ENCODE peak calls at places on chromosome 12, in ten cellular contexts. I, B, Z, Y, J, M, K, X, N and G are unnamed samples. For H3K4me1, the result is how much of the 10 kb centered on the place peaks cover.

GRCh38 chr12:132414634-132415340 is 75.2 kb upstream of the FBRSL1 start:
- DNase-seq in I (peak), B (peak), Z (peak), Y (peak), J (no peak), M (peak), K (peak), X (no peak), N (peak), G (peak)

GRCh38 chr12:50033317-50033679 is 8.0 kb upstream of the RACGAP1 start:
- DNase-seq in I (no peak), B (peak), Z (no peak), Y (no peak), J (no peak), M (no peak), K (peak), X (peak), N (no peak), G (no peak)

GRCh38 chr12:132489602-132490239 is at the start of gene FBRSL1:
- DNase-seq in I (peak), B (peak), Z (peak), Y (peak), J (peak), M (peak), K (peak), X (peak), N (peak), G (peak)

GRCh38 chr12:99020871-99021270 is 375.8 kb downstream of the APAF1 start:
- DNase-seq in I (no peak), B (no peak), Z (no peak), Y (no peak), J (no peak), M (no peak), K (no peak), X (no peak), N (no peak), G (no peak)

GRCh38 chr12:52975820-52976573 is 27.1 kb downstream of the KRT18 start:
- DNase-seq in I (no peak), B (no peak), Z (peak), Y (no peak), J (no peak), M (peak), K (peak), X (no peak), N (no peak), G (peak)

GRCh38 chr12:122203301-122203967 is at the start of gene B3GNT4:
- DNase-seq in I (peak), B (peak), Z (peak), Y (peak), J (peak), M (peak), K (peak), X (no peak), N (peak), G (peak)

GRCh38 chr12:85283560-85283959 is 3.5 kb downstream of the ALX1 start:
- DNase-seq in I (no peak), B (no peak), Z (no peak), Y (no peak), J (no peak), M (no peak), K (no peak), X (no peak), N (no peak), G (no peak)

GRCh38 chr12:47413806-47414205 is 292.0 kb downstream of the RPAP3 start:
- DNase-seq in I (no peak), B (no peak), Z (peak), Y (peak), J (no peak), M (no peak), K (no peak), X (no peak), N (no peak), G (no peak)

GRCh38 chr12:93273834-93274705 is 103.7 kb upstream of the NUDT4 start:
- DNase-seq in I (no peak), B (no peak), Z (no peak), Y (no peak), J (no peak), M (no peak), K (no peak), X (no peak), N (no peak), G (no peak)

GRCh38 chr12:16449459-16449858 is 102.0 kb downstream of the MGST1 start:
- DNase-seq in I (no peak), B (no peak), Z (no peak), Y (no peak), J (no peak), M (no peak), K (no peak), X (no peak), N (no peak), G (peak)

GRCh38 chr12:12123209-12123608 is 52.5 kb downstream of the BCL2L14 start:
- DNase-seq in I (no peak), B (peak), Z (no peak), Y (no peak), J (no peak), M (no peak), K (no peak), X (no peak), N (no peak), G (no peak)

GRCh38 chr12:3220382-3221321 is 143.5 kb downstream of the TSPAN9 start:
- DNase-seq in I (peak), B (no peak), Z (no peak), Y (no peak), J (no peak), M (no peak), K (no peak), X (no peak), N (no peak), G (no peak)

GRCh38 chr12:21776242-21776641 is 1.7 kb upstream of the KCNJ8 start:
- DNase-seq in I (no peak), B (no peak), Z (no peak), Y (no peak), J (no peak), M (no peak), K (no peak), X (no peak), N (no peak), G (peak)

GRCh38 chr12:14961466-14962155 is at the start of gene ARHGDIB:
- DNase-seq in I (no peak), B (peak), Z (no peak), Y (no peak), J (no peak), M (no peak), K (peak), X (peak), N (no peak), G (no peak)

GRCh38 chr12:122963928-122964240 is 2.4 kb downstream of the ABCB9 start:
- DNase-seq in I (peak), B (peak), Z (peak), Y (peak), J (no peak), M (no peak), K (peak), X (peak), N (peak), G (peak)

GRCh38 chr12:18074001-18074400 is 16.0 kb downstream of the RERGL start:
- DNase-seq in I (no peak), B (no peak), Z (no peak), Y (no peak), J (no peak), M (no peak), K (no peak), X (no peak), N (no peak), G (no peak)

GRCh38 chr12:94535614-94535932 is 75.9 kb upstream of the CEP83 start:
- DNase-seq in I (no peak), B (no peak), Z (no peak), Y (no peak), J (no peak), M (no peak), K (no peak), X (no peak), N (no peak), G (no peak)

GRCh38 chr12:108129017-108129812 is at the start of gene WSCD2:
- DNase-seq in I (peak), B (peak), Z (no peak), Y (no peak), J (no peak), M (peak), K (no peak), X (peak), N (peak), G (peak)

GRCh38 chr12:65656156-65656885 is 168.0 kb upstream of the HMGA2 start:
- DNase-seq in I (no peak), B (no peak), Z (no peak), Y (no peak), J (no peak), M (no peak), K (no peak), X (no peak), N (no peak), G (no peak)

GRCh38 chr12:65170245-65170881 is 980 bp downstream of the LEMD3 start:
- DNase-seq in I (peak), B (peak), Z (peak), Y (peak), J (peak), M (peak), K (peak), X (peak), N (peak), G (peak)

GRCh38 chr12:124919646-124920352 is 5.3 kb upstream of the UBC start:
- DNase-seq in I (no peak), B (peak), Z (peak), Y (peak), J (no peak), M (no peak), K (no peak), X (no peak), N (no peak), G (no peak)

GRCh38 chr12:111180830-111181726 is 187.8 kb downstream of the PHETA1 start:
- DNase-seq in I (peak), B (peak), Z (peak), Y (no peak), J (no peak), M (peak), K (peak), X (peak), N (peak), G (peak)

GRCh38 chr12:13383379-13383778 is 186.9 kb downstream of the EMP1 start:
- DNase-seq in I (no peak), B (no peak), Z (no peak), Y (no peak), J (no peak), M (no peak), K (peak), X (no peak), N (no peak), G (no peak)

GRCh38 chr12:97267166-97267565 is 195.4 kb upstream of the RMST start:
- DNase-seq in I (no peak), B (no peak), Z (no peak), Y (no peak), J (no peak), M (no peak), K (no peak), X (no peak), N (no peak), G (no peak)

GRCh38 chr12:94404854-94405253 is 54.8 kb downstream of the CEP83 start:
- DNase-seq in I (no peak), B (no peak), Z (no peak), Y (no peak), J (no peak), M (no peak), K (no peak), X (no peak), N (no peak), G (no peak)

GRCh38 chr12:4289334-4289878 is 15.8 kb downstream of the CCND2 start:
- DNase-seq in I (no peak), B (no peak), Z (no peak), Y (no peak), J (peak), M (no peak), K (no peak), X (peak), N (no peak), G (peak)

GRCh38 chr12:182381-182883 is 31.5 kb downstream of the SLC6A12 start:
- DNase-seq in I (peak), B (no peak), Z (peak), Y (peak), J (no peak), M (no peak), K (no peak), X (no peak), N (no peak), G (peak)

GRCh38 chr12:570949-571794 is 92.1 kb downstream of the NINJ2 start:
- DNase-seq in I (no peak), B (peak), Z (peak), Y (peak), J (peak), M (peak), K (peak), X (peak), N (peak), G (peak)

GRCh38 chr12:42129595-42130204 is 15.0 kb downstream of the GXYLT1 start:
- DNase-seq in I (peak), B (peak), Z (peak), Y (peak), J (no peak), M (no peak), K (no peak), X (no peak), N (no peak), G (peak)

GRCh38 chr12:79522237-79522636 is 168.5 kb downstream of the PAWR start:
- DNase-seq in I (no peak), B (no peak), Z (no peak), Y (peak), J (no peak), M (no peak), K (no peak), X (no peak), N (no peak), G (no peak)

GRCh38 chr12:47038270-47038748 is 41.1 kb upstream of the PCED1B start:
- DNase-seq in I (no peak), B (no peak), Z (peak), Y (peak), J (no peak), M (no peak), K (no peak), X (no peak), N (no peak), G (no peak)

GRCh38 chr12:106296179-106296877 is 6.2 kb upstream of the TCP11L2 start:
- DNase-seq in I (no peak), B (no peak), Z (peak), Y (peak), J (no peak), M (no peak), K (no peak), X (no peak), N (no peak), G (no peak)
- H3K4me1 ChIP-seq in I (under half), B (under half), Z (under half), Y (under half), J (under half), M (under half), K (under half), X (under half), N (under half), G (under half)

GRCh38 chr12:6965714-6966113 is 4.8 kb downstream of the PHB2 start:
- DNase-seq in I (no peak), B (no peak), Z (no peak), Y (no peak), J (no peak), M (peak), K (no peak), X (no peak), N (no peak), G (no peak)
- H3K4me1 ChIP-seq in I (under half), B (under half), Z (under half), Y (under half), J (half or more), M (under half), K (under half), X (under half), N (under half), G (under half)

DNA sequence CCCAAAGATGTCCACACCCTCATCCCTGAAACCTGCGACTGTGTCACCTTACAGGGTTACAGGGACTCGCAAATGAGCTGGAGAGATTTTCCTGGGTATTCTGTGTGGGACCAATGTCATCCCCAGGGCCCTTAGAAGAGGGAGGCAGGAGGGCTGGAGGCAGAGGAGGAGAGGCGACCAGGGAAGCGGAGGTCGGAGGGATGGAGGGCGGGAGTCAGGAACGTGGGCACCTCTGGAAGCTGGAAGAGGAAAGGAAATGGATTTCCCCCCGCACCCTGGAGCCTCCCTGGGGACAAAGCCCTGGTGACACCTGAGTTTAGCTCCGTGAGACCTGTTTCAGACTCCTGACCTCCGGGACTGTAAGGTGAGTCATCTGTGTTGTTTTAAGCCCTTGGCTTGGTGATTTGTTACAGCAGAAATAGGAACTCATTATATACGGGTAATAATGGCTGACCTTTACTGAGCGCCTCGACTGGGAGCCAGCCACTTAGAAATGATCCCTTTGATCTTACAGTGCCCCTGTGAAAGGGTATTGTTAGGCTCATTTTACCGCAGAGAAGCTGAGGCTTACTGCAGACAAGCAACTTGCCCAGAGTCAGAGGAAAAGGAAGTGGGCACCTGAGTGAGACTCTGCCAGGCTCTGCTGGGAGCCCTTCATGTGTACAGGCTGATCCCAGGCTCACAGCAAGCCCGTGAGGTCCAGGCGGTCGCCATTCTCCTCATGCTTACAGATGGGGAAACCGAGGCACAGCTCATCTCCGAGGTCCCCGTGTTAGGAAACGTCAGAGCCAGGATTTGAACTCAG is 29.2 kb upstream of the FZD10 start:
- DNase-seq in I (no peak), B (no peak), Z (no peak), Y (no peak), J (no peak), M (no peak), K (no peak), X (no peak), N (no peak), G (no peak)
- H3K4me1 ChIP-seq in I (under half), B (under half), Z (under half), Y (under half), J (half or more), M (under half), K (under half), X (under half), N (under half), G (under half)

GRCh38 chr12:131220007-131220685 is 266.4 kb downstream of the ADGRD1 start:
- DNase-seq in I (no peak), B (no peak), Z (no peak), Y (no peak), J (no peak), M (no peak), K (no peak), X (no peak), N (no peak), G (no peak)

GRCh38 chr12:131218291-131219172 is 264.8 kb downstream of the ADGRD1 start:
- DNase-seq in I (no peak), B (no peak), Z (no peak), Y (no peak), J (no peak), M (no peak), K (no peak), X (no peak), N (no peak), G (no peak)

GRCh38 chr12:131221061-131221945 is 267.6 kb downstream of the ADGRD1 start:
- DNase-seq in I (no peak), B (no peak), Z (no peak), Y (no peak), J (no peak), M (no peak), K (no peak), X (no peak), N (no peak), G (no peak)

GRCh38 chr12:131217024-131217586 is 263.4 kb downstream of the ADGRD1 start:
- DNase-seq in I (peak), B (peak), Z (no peak), Y (no peak), J (no peak), M (no peak), K (no peak), X (no peak), N (no peak), G (peak)

DNA sequence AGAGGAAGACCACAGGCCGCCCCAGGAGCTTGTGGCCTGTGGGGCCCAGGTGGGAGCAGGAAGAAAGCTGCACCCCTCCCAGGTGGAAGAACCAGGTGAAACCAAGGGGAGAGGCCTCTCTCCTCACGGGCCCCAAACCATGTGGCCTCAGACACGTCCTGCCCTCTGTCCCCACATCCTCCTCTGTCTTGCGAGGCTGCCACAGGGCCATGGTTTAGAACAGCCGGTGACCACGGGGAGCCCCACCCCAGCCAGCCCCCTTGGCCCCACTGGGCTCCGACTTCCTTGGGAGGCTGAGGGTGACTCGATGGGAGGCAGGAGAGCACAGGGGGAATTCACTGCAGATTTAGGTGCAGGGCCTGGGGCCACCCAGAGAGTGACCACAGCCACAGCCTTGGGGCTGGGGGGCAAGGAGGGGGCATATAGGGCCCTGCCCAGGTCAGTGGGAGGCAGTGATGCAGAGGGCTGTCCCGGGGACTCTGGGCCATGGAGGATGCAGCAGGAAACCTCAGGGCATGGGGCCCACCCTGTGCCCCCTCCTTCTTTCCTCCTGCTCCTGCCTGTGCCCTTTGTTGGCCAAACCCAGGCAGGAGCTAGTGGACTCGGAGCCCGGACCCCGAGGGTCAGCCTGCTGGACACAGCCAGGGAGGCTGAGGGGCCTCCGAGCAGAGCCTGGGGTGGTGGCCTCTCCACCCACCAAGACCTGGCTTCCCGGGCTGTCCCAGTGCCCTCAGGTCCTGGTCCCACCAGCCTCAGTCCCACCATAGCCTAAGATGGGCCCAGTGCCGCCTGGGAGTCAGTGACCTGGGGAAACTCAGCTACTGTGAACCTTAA is 265.7 kb downstream of the ADGRD1 start:
- DNase-seq in I (no peak), B (no peak), Z (no peak), Y (no peak), J (no peak), M (no peak), K (no peak), X (no peak), N (no peak), G (no peak)
- H3K4me1 ChIP-seq in I (under half), B (under half), Z (under half), Y (under half), J (under half), M (under half), K (under half), X (under half), N (under half), G (under half)

GRCh38 chr12:6770600-6770999 is 1.7 kb upstream of the LAG3 start:
- DNase-seq in I (no peak), B (no peak), Z (no peak), Y (no peak), J (no peak), M (no peak), K (no peak), X (no peak), N (no peak), G (no peak)
- H3K4me1 ChIP-seq in I (under half), B (under half), Z (under half), Y (under half), J (half or more), M (under half), K (under half), X (under half), N (under half), G (under half)

GRCh38 chr12:10408842-10409241 is 715 bp downstream of the KLRC4 start:
- DNase-seq in I (no peak), B (no peak), Z (no peak), Y (no peak), J (no peak), M (no peak), K (no peak), X (no peak), N (no peak), G (no peak)
- H3K4me1 ChIP-seq in I (under half), B (under half), Z (under half), Y (under half), J (under half), M (under half), K (under half), X (under half), N (under half), G (under half)

DNA sequence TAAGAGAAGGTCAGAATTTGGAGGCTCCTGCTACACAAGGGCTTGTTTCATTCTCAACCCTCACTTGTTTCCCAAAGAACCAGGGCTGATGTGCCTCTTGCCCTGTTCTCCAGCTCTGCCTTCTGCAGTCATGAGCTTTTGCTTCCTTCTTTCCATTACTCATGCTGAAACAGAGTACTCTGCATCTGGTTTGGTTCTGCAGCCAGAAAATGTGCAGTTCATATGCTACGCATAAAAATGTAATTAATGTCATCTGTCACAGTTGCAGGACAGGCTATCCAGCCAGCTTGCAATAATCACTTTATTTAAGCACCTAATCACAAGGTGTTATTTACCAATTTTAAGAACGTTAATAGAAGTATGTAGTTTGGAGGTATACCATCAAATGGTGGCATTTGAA is 150.2 kb downstream of the SRGAP1 start:
- DNase-seq in I (peak), B (no peak), Z (peak), Y (peak), J (no peak), M (no peak), K (no peak), X (no peak), N (no peak), G (no peak)
- H3K4me1 ChIP-seq in I (under half), B (under half), Z (under half), Y (under half), J (under half), M (under half), K (under half), X (under half), N (under half), G (under half)

GRCh38 chr12:116143883-116144266 is 133.6 kb downstream of the MED13L start:
- DNase-seq in I (no peak), B (no peak), Z (peak), Y (peak), J (no peak), M (no peak), K (no peak), X (no peak), N (no peak), G (peak)
- H3K4me1 ChIP-seq in I (under half), B (under half), Z (under half), Y (under half), J (half or more), M (under half), K (under half), X (half or more), N (under half), G (half or more)